ENCODE peak calls at places on chromosomes 12 and 14, in nine cellular contexts. A is heart left ventricle, I is tibial nerve, R is HCT116, E is ovary, B is uterus, Y is lower leg skin, F is body of pancreas, M is H1. L is an unnamed sample.

GRCh38 chr12:108060054-108060453 is 69.0 kb upstream of the WSCD2 start:
- DNase-seq in B (no peak), F (no peak), M (no peak), I (no peak), R (no peak), Y (no peak), E (no peak), A (no peak), L (no peak)

GRCh38 chr12:47651368-47652254 is 54.2 kb downstream of the RPAP3 start:
- DNase-seq in E (peak; percentile 64), Y (peak; percentile 88), I (peak; percentile 25), A (peak; percentile 64), B (peak; percentile 33), R (peak; percentile 3), M (no peak), F (peak; percentile 61), L (peak; percentile 43)

GRCh38 chr12:113220593-113221180 is 577 bp upstream of the TPCN1 start:
- DNase-seq in B (no peak), M (no peak), Y (no peak), I (no peak), F (no peak), E (no peak), R (no peak), A (no peak), L (no peak)

GRCh38 chr12:68267892-68268396 is 14.5 kb upstream of the IL22 start:
- DNase-seq in I (no peak), Y (no peak), A (no peak), M (no peak), R (no peak), B (no peak), F (no peak), E (no peak), L (no peak)

GRCh38 chr14:30223385-30223785 is 295.7 kb upstream of the PRKD1 start:
- DNase-seq in B (peak; percentile 44), A (peak; percentile 62), Y (peak; percentile 87), I (peak; percentile 48), R (peak; percentile 10), F (peak; percentile 97), M (no peak), E (peak; percentile 55), L (peak; percentile 86)

GRCh38 chr12:66740257-66740656 is 61.4 kb upstream of the GRIP1 start:
- DNase-seq in M (no peak), Y (no peak), B (no peak), A (no peak), F (no peak), I (no peak), R (no peak), E (no peak), L (no peak)

GRCh38 chr12:18998343-18999270 is 130.9 kb upstream of the PLEKHA5 start:
- DNase-seq in A (no peak), R (no peak), Y (no peak), B (no peak), F (no peak), M (no peak), E (no peak), I (no peak), L (no peak)

GRCh38 chr14:38481939-38482678 is 226.2 kb upstream of the CLEC14A start:
- DNase-seq in R (no peak), E (no peak), I (no peak), M (no peak), B (no peak), F (no peak), Y (no peak), A (no peak), L (no peak)

GRCh38 chr12:113414519-113415038 is 7.6 kb upstream of the SDSL start:
- DNase-seq in A (no peak), F (no peak), R (no peak), Y (no peak), M (no peak), I (no peak), E (no peak), B (no peak), L (no peak)

GRCh38 chr12:41362511-41362910 is 174.4 kb downstream of the PDZRN4 start:
- DNase-seq in A (no peak), Y (no peak), I (no peak), F (no peak), E (no peak), B (no peak), R (no peak), M (no peak), L (no peak)

GRCh38 chr12:52195065-52195730 is 3.4 kb upstream of the KRT80 start:
- DNase-seq in E (peak; percentile 43), A (no peak), F (no peak), B (peak; percentile 42), I (no peak), R (no peak), M (no peak), Y (no peak), L (no peak)

GRCh38 chr14:67694791-67695393 is 672 bp downstream of the RDH11 start:
- DNase-seq in E (peak; percentile 44), I (no peak), F (peak; percentile 90), M (peak; percentile 67), Y (no peak), A (peak; percentile 58), R (peak; percentile 95), B (peak; percentile 41), L (peak; percentile 90)

GRCh38 chr12:124608451-124608870 is 41.0 kb upstream of the NCOR2 start:
- DNase-seq in Y (no peak), E (no peak), A (no peak), F (no peak), M (no peak), R (no peak), B (no peak), I (no peak), L (no peak)

GRCh38 chr12:53991077-53991460 is 6.1 kb downstream of the HOXC10 start:
- DNase-seq in A (no peak), M (no peak), E (no peak), F (no peak), Y (peak; percentile 92), B (no peak), I (no peak), R (no peak), L (no peak)

GRCh38 chr12:64061868-64062375 is 160.2 kb downstream of the KICS2 start:
- DNase-seq in F (no peak), I (no peak), M (no peak), B (no peak), Y (no peak), A (no peak), R (no peak), E (no peak), L (no peak)

GRCh38 chr12:41108032-41108431 is 80.1 kb upstream of the PDZRN4 start:
- DNase-seq in Y (no peak), E (peak; percentile 35), R (no peak), F (no peak), M (no peak), I (no peak), B (peak; percentile 21), A (no peak), L (no peak)

GRCh38 chr12:49331360-49332222 is 5.4 kb downstream of the C1QL4 start:
- DNase-seq in Y (peak; percentile 94), E (peak; percentile 52), F (peak; percentile 84), B (peak; percentile 58), R (peak; percentile 43), A (peak; percentile 76), I (peak; percentile 45), M (no peak), L (peak; percentile 87)

GRCh38 chr12:71686658-71687025 is 760 bp downstream of the TMEM19 start:
- DNase-seq in E (no peak), M (no peak), A (no peak), R (no peak), F (no peak), B (no peak), I (no peak), Y (no peak), L (no peak)

GRCh38 chr14:68634874-68635601 is 157.8 kb downstream of the ZFP36L1 start:
- DNase-seq in F (no peak), Y (no peak), A (no peak), I (no peak), R (no peak), M (no peak), E (no peak), B (no peak), L (no peak)

GRCh38 chr12:56581418-56582145 is 48.5 kb downstream of the BAZ2A start:
- DNase-seq in F (no peak), M (no peak), A (no peak), I (no peak), R (no peak), Y (no peak), E (peak; percentile 46), B (no peak), L (no peak)
- TF ChIP-seq POLR2A in F (no peak), M (no peak), A (no peak), I (no peak), R (no peak), Y (no peak), E (no peak), B (no peak), L (no peak)

DNA sequence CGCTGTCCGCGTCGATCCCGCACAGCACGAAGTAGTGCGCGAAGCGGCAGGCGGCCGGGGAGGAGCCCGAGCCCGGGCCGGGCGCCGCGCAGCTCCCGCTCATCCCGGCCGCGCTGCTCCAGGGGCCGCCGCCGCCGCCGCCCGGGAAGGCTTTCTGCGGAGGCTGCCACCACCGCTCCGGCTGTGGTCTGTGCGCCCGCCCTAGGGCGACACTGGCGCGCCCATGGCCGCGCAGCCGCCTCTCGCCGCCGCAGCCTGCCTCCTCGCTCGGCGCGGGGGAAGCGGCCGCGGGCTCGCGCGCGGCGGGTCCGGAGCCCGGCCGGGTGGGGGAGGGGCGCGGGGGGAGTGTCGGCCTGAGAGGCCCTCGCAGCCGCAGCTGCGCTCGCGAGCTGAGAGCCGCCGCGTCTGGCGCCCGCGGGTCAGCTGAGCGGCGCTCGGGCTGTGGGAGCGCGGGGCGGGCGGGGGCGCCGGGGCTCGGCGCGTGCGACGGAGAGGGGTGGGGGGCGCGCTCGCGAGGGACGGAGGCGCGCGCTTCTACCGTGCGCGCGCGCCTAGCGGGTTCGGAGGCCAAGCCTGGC is at the start of gene DENND5B:
- DNase-seq in I (peak; percentile 50), A (peak; percentile 87), E (peak; percentile 86), F (peak; percentile 79), M (no peak), R (no peak), B (peak; percentile 81), Y (peak; percentile 90), L (peak; percentile 50)
- TF ChIP-seq POLR2A in I (peak; percentile 62), A (no peak), E (peak; percentile 25), F (no peak), M (no peak), R (no peak), B (peak; percentile 62), Y (no peak), L (no peak)

GRCh38 chr12:3389911-3390310 is 101.1 kb upstream of the PRMT8 start:
- DNase-seq in M (no peak), Y (no peak), A (no peak), B (no peak), E (no peak), I (no peak), F (no peak), R (no peak), L (no peak)
- TF ChIP-seq POLR2A in M (no peak), Y (no peak), A (no peak), B (no peak), E (no peak), I (no peak), F (no peak), R (no peak), L (no peak)

DNA sequence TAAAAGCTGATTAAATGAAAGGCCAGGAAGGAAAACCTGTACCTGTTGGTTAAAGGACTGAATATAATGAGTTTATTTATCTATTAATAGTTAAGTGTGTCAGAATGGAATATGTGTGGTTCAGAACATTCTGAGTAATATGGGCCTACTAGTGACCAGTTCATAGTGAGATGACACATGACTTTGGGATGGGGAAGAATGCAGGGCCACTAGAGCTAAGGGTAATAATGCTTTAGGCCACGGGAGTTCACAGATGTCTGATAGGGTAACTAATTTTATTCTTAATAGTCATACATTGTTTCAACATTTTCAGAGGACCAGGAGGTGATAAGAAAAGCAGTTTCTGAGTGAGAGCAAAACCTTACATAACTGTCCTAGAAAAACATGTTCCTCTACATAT is 247.8 kb upstream of the OR4E1 start:
- DNase-seq in Y (no peak), R (no peak), F (no peak), B (no peak), I (no peak), M (no peak), A (no peak), E (no peak), L (no peak)
- TF ChIP-seq POLR2A in Y (no peak), R (no peak), F (no peak), B (no peak), I (no peak), M (no peak), A (no peak), E (no peak), L (no peak)

L was measured in prostate gland.